ENCODE peak calls at places on chromosomes 16 and 17, in five cellular contexts. H is testis, M is heart right ventricle, L is GM23338, A is A549. I is an unnamed sample. For H3K4me1, the result is how much of the 10 kb centered on the place peaks cover.

GRCh38 chr17:66580178-66580577 is 254.7 kb upstream of the CACNG5 start:
- DNase-seq in H (peak), M (peak), L (peak), A (peak), I (no peak)

GRCh38 chr17:79732246-79732645 is 1.5 kb downstream of the ENPP7 start:
- DNase-seq in H (no peak), M (no peak), L (no peak), A (no peak), I (no peak)

GRCh38 chr16:54286330-54287017 is at the start of gene IRX3:
- DNase-seq in H (peak), M (peak), L (peak), A (peak), I (peak)

GRCh38 chr17:30716461-30717289 is 107.8 kb downstream of the CRLF3 start:
- DNase-seq in H (no peak), M (no peak), L (peak), A (peak), I (no peak)

GRCh38 chr17:50274945-50275221 is 617 bp downstream of the TMEM92 start:
- DNase-seq in H (no peak), M (no peak), L (no peak), A (no peak), I (no peak)

GRCh38 chr16:50699345-50700159 is 6.1 kb downstream of the NOD2 start:
- DNase-seq in H (no peak), M (no peak), L (no peak), A (peak), I (no peak)

GRCh38 chr16:188674-189073 is 8.4 kb downstream of the HBQ1 start:
- DNase-seq in H (no peak), M (no peak), L (peak), A (no peak), I (no peak)

GRCh38 chr16:15653227-15653626 is 3.2 kb downstream of the NDE1 start:
- DNase-seq in H (no peak), M (no peak), L (no peak), A (no peak), I (no peak)

GRCh38 chr17:19456016-19456927 is 45.2 kb downstream of the RNF112 start:
- DNase-seq in H (no peak), M (no peak), L (no peak), A (no peak), I (no peak)

GRCh38 chr17:70871180-70871818 is 702.0 kb downstream of the KCNJ2 start:
- DNase-seq in H (no peak), M (no peak), L (no peak), A (no peak), I (no peak)

GRCh38 chr17:7881655-7882054 is 6.9 kb upstream of the CHD3 start:
- DNase-seq in H (peak), M (no peak), L (no peak), A (no peak), I (no peak)

GRCh38 chr17:47267354-47267828 is 13.8 kb downstream of the ITGB3 start:
- DNase-seq in H (no peak), M (no peak), L (no peak), A (peak), I (no peak)

GRCh38 chr16:76535-77272 is 1.3 kb upstream of the MPG start:
- DNase-seq in H (peak), M (peak), L (no peak), A (no peak), I (peak)

GRCh38 chr16:22685162-22685830 is 128.7 kb upstream of the HS3ST2 start:
- DNase-seq in H (peak), M (no peak), L (no peak), A (no peak), I (no peak)

GRCh38 chr16:62014534-62014933 is 21.7 kb downstream of the CDH8 start:
- DNase-seq in H (no peak), M (no peak), L (no peak), A (no peak), I (no peak)

GRCh38 chr16:21626659-21627277 is 25.6 kb downstream of the IGSF6 start:
- DNase-seq in H (no peak), M (no peak), L (no peak), A (peak), I (peak)

GRCh38 chr16:69330286-69331109 is at the start of gene PDF:
- DNase-seq in H (peak), M (peak), L (peak), A (peak), I (peak)

GRCh38 chr17:5580367-5580766 is 3.9 kb downstream of the NLRP1 start:
- DNase-seq in H (no peak), M (no peak), L (no peak), A (no peak), I (no peak)

GRCh38 chr17:50052241-50052788 is 3.6 kb upstream of the ITGA3 start:
- DNase-seq in H (no peak), M (no peak), L (no peak), A (no peak), I (no peak)

GRCh38 chr17:14103821-14104220 is 34.5 kb downstream of the COX10 start:
- DNase-seq in H (no peak), M (no peak), L (no peak), A (no peak), I (no peak)

GRCh38 chr16:17515421-17516210 is 44.9 kb upstream of the XYLT1 start:
- DNase-seq in H (no peak), M (no peak), L (no peak), A (peak), I (no peak)

GRCh38 chr16:53773150-53773846 is 69.3 kb downstream of the FTO start:
- DNase-seq in H (peak), M (no peak), L (peak), A (peak), I (peak)

GRCh38 chr16:56478228-56479049 is 27.1 kb downstream of the OGFOD1 start:
- DNase-seq in H (no peak), M (no peak), L (no peak), A (no peak), I (peak)

GRCh38 chr17:75539969-75540729 is 14.7 kb downstream of the LLGL2 start:
- DNase-seq in H (no peak), M (no peak), L (no peak), A (no peak), I (no peak)

GRCh38 chr17:45936610-45937009 is 42.3 kb downstream of the MAPT start:
- DNase-seq in H (no peak), M (no peak), L (no peak), A (no peak), I (no peak)

GRCh38 chr16:67431077-67431804 is at the start of gene HSD11B2:
- DNase-seq in H (peak), M (peak), L (peak), A (peak), I (peak)

GRCh38 chr16:24915576-24915975 is 69.8 kb downstream of the SLC5A11 start:
- DNase-seq in H (no peak), M (no peak), L (no peak), A (no peak), I (no peak)

GRCh38 chr17:69506489-69506888 is 92.0 kb downstream of the MAP2K6 start:
- DNase-seq in H (no peak), M (no peak), L (peak), A (peak), I (peak)

GRCh38 chr17:48998557-48999440 is 1.6 kb downstream of the IGF2BP1 start:
- DNase-seq in H (no peak), M (no peak), L (peak), A (peak), I (peak)

GRCh38 chr17:64020068-64020766 is at the start of gene ICAM2:
- DNase-seq in H (peak), M (peak), L (peak), A (no peak), I (no peak)

GRCh38 chr17:80817861-80818260 is 173.8 kb upstream of the CHMP6 start:
- DNase-seq in H (no peak), M (no peak), L (no peak), A (no peak), I (no peak)

GRCh38 chr17:57522436-57523005 is 222.6 kb downstream of the CCDC182 start:
- DNase-seq in H (no peak), M (no peak), L (no peak), A (no peak), I (no peak)
- H3K4me1 ChIP-seq in H (under half), M (half or more), L (under half), A (half or more), I (half or more)

GRCh38 chr17:1724869-1725641 is 551 bp downstream of the WDR81 start:
- DNase-seq in H (no peak), M (no peak), L (peak), A (no peak), I (peak)
- H3K4me1 ChIP-seq in H (under half), M (under half), L (under half), A (under half), I (under half)

GRCh38 chr16:89924925-89925307 is 1.8 kb downstream of the TUBB3 start:
- DNase-seq in H (no peak), M (no peak), L (peak), A (no peak), I (peak)

GRCh38 chr16:89923640-89924297 is 627 bp downstream of the TUBB3 start:
- DNase-seq in H (no peak), M (no peak), L (peak), A (no peak), I (peak)

GRCh38 chr16:89922884-89923639 is at the start of gene TUBB3:
- DNase-seq in H (peak), M (peak), L (peak), A (peak), I (peak)

GRCh38 chr16:89925596-89926079 is 2.5 kb downstream of the TUBB3 start:
- DNase-seq in H (no peak), M (no peak), L (peak), A (no peak), I (peak)

GRCh38 chr16:89924298-89924924 is 1.3 kb downstream of the TUBB3 start:
- DNase-seq in H (no peak), M (no peak), L (peak), A (peak), I (peak)
- H3K4me1 ChIP-seq in H (under half), M (half or more), L (under half), A (under half), I (under half)

GRCh38 chr17:77476006-77476405 is 335.2 kb downstream of the SEC14L1 start:
- DNase-seq in H (no peak), M (peak), L (no peak), A (no peak), I (no peak)

GRCh38 chr17:77475012-77475976 is 334.5 kb downstream of the SEC14L1 start:
- DNase-seq in H (no peak), M (peak), L (no peak), A (no peak), I (no peak)

GRCh38 chr17:77476920-77477805 is 336.4 kb downstream of the SEC14L1 start:
- DNase-seq in H (peak), M (peak), L (no peak), A (no peak), I (peak)

GRCh38 chr17:77478281-77478680 is 337.5 kb downstream of the SEC14L1 start:
- DNase-seq in H (no peak), M (no peak), L (no peak), A (no peak), I (no peak)

GRCh38 chr17:77476498-77476897 is 335.7 kb downstream of the SEC14L1 start:
- DNase-seq in H (no peak), M (no peak), L (no peak), A (no peak), I (no peak)
- H3K4me1 ChIP-seq in H (half or more), M (half or more), L (half or more), A (half or more), I (half or more)

GRCh38 chr17:57422574-57423164 is 166.3 kb downstream of the MSI2 start:
- DNase-seq in H (no peak), M (no peak), L (no peak), A (peak), I (no peak)

GRCh38 chr17:57423541-57423940 is 167.2 kb downstream of the MSI2 start:
- DNase-seq in H (no peak), M (no peak), L (no peak), A (no peak), I (no peak)

GRCh38 chr17:57424273-57424672 is 167.9 kb downstream of the MSI2 start:
- DNase-seq in H (no peak), M (no peak), L (no peak), A (no peak), I (no peak)

GRCh38 chr17:57425903-57426574 is 169.7 kb downstream of the MSI2 start:
- DNase-seq in H (no peak), M (no peak), L (peak), A (no peak), I (peak)

GRCh38 chr17:57424777-57425188 is 168.5 kb downstream of the MSI2 start:
- DNase-seq in H (no peak), M (no peak), L (no peak), A (no peak), I (peak)
- H3K4me1 ChIP-seq in H (under half), M (half or more), L (under half), A (under half), I (half or more)

DNA sequence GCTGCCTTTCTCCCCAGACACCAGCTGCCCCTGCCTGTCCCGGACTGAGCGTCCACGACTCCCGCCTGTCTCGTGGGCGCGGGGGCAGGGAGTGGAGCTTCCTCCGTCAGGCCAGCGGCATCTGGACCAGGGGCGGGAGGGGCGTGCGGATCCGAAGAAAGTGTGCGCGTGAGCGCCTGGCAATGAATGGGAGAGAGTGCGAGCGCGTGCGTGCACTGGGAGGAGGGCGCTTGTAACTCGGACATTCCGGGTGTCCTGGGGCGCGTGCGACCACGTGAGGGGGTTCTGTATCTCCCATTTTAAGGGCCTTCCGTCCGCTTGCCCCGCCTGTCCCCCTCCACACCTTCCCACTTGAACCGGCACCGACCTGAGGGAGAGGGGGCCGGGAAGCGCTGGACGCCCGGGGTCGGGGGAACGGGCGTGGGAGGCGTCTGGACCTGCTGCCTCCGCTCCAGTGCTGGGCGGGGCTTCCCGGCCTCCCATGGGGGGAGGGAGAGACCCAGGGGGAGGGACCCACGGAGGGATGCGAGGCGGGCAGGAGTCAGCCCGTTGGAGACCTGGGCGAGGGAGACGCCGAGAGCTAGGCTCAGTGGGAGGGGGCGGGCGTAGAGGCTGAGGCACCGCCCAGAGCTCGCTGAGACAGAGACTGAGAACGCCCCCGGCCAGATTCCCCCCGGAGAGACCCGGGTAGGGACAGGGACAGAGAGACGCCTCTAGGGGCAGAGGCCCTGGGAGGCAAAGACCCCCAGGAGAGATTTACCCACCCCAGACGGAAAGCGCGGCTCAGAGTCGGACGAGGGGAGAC is at the start of gene KREMEN2:
- DNase-seq in H (no peak), M (no peak), L (peak), A (peak), I (peak)
- H3K4me1 ChIP-seq in H (under half), M (half or more), L (under half), A (under half), I (under half)

I was measured in A673.